ENCODE peak calls at places on chromosomes 16 and 17, in five cellular contexts. G is mammary epithelial cell, Y is SK-N-SH, E is fibroblast of lung, L is Karpas-422. A is an unnamed sample.

GRCh38 chr16:30095166-30096078 is 591 bp downstream of the YPEL3 start:
- DNase-seq in G (no peak), Y (no peak), E (no peak), L (peak; percentile 52), A (peak; percentile 13)

GRCh38 chr17:80663783-80664206 is 119.2 kb downstream of the RPTOR start:
- DNase-seq in G (no peak), Y (no peak), E (peak; percentile 45), L (no peak), A (no peak)

GRCh38 chr17:58351710-58352017 is 337 bp downstream of the SUPT4H1 start:
- DNase-seq in G (no peak), Y (no peak), E (no peak), L (no peak), A (no peak)

GRCh38 chr16:1825864-1826690 is 548 bp downstream of the HAGH start:
- DNase-seq in G (peak; percentile 65), Y (peak; percentile 75), E (peak; percentile 58), L (peak; percentile 85), A (peak; percentile 91)

GRCh38 chr16:59848314-59848713 is 1114.2 kb upstream of the GOT2 start:
- DNase-seq in G (no peak), Y (no peak), E (peak; percentile 48), L (no peak), A (no peak)

GRCh38 chr16:78493573-78493972 is 394.1 kb downstream of the WWOX start:
- DNase-seq in G (no peak), Y (no peak), E (no peak), L (no peak), A (no peak)

GRCh38 chr17:50865060-50865867 is 890 bp downstream of the TOB1 start:
- DNase-seq in G (peak; percentile 58), Y (peak; percentile 72), E (peak; percentile 58), L (peak; percentile 77), A (peak; percentile 82)

GRCh38 chr17:4956493-4957061 is 5.7 kb downstream of the ENO3 start:
- DNase-seq in G (no peak), Y (no peak), E (no peak), L (no peak), A (peak; percentile 52)

GRCh38 chr17:17175917-17176316 is 30.2 kb downstream of the PLD6 start:
- DNase-seq in G (no peak), Y (no peak), E (no peak), L (no peak), A (no peak)

GRCh38 chr16:89958068-89958467 is 9.5 kb downstream of the DEF8 start:
- DNase-seq in G (no peak), Y (peak; percentile 93), E (peak; percentile 15), L (peak; percentile 82), A (peak; percentile 58)

GRCh38 chr17:77893144-77894044 is 65.1 kb upstream of the TNRC6C start:
- DNase-seq in G (no peak), Y (no peak), E (no peak), L (peak; percentile 61), A (no peak)

GRCh38 chr16:35149550-35149949 is 1690.1 kb downstream of the TP53TG3F start:
- DNase-seq in G (no peak), Y (no peak), E (no peak), L (no peak), A (no peak)

GRCh38 chr16:35154627-35155026 is 1695.2 kb downstream of the TP53TG3F start:
- DNase-seq in G (no peak), Y (no peak), E (no peak), L (no peak), A (no peak)

GRCh38 chr16:35150805-35151312 is 1691.4 kb downstream of the TP53TG3F start:
- DNase-seq in G (no peak), Y (no peak), E (no peak), L (no peak), A (no peak)

GRCh38 chr16:35148748-35149147 is 1689.3 kb downstream of the TP53TG3F start:
- DNase-seq in G (no peak), Y (no peak), E (no peak), L (no peak), A (no peak)

GRCh38 chr16:35152067-35152627 is 1692.7 kb downstream of the TP53TG3F start:
- DNase-seq in G (no peak), Y (no peak), E (no peak), L (no peak), A (no peak)
- H3K9me3 ChIP-seq in G (peaks cover 20% of the 10 kb centered on the region), Y (no peaks in the 10 kb centered on the region), E (no peaks in the 10 kb centered on the region), L (peaks cover 53% of the 10 kb centered on the region), A (peaks cover 8% of the 10 kb centered on the region)

GRCh38 chr17:3915642-3916012 is 638 bp downstream of the P2RX1 start:
- DNase-seq in G (no peak), Y (no peak), E (no peak), L (no peak), A (no peak)
- H3K9ac ChIP-seq in G (no peak overlapping the region), Y (no peak overlapping the region), E (no peak overlapping the region), L (no peak overlapping the region), A (no peak overlapping the region)

GRCh38 chr16:35510701-35511100 is 2051.3 kb downstream of the TP53TG3F start:
- DNase-seq in G (no peak), Y (no peak), E (no peak), L (no peak), A (no peak)

GRCh38 chr16:35506018-35506897 is 2046.8 kb downstream of the TP53TG3F start:
- DNase-seq in G (no peak), Y (peak; percentile 96), E (no peak), L (no peak), A (no peak)

GRCh38 chr16:35506898-35507194 is 2047.4 kb downstream of the TP53TG3F start:
- DNase-seq in G (no peak), Y (peak; percentile 63), E (no peak), L (no peak), A (no peak)
- H3K9me3 ChIP-seq in G (peaks cover 20% of the 10 kb centered on the region), Y (no peaks in the 10 kb centered on the region), E (peaks cover 2% of the 10 kb centered on the region), L (peaks cover 16% of the 10 kb centered on the region), A (peaks cover 33% of the 10 kb centered on the region)

GRCh38 chr16:55154261-55154660 is 169.7 kb upstream of the IRX6 start:
- DNase-seq in G (no peak), Y (no peak), E (no peak), L (no peak), A (no peak)
- H3K9ac ChIP-seq in G (no peak overlapping the region), Y (no peak overlapping the region), E (no peak overlapping the region), L (no peak overlapping the region), A (no peak overlapping the region)

GRCh38 chr16:75745823-75746222 is 19.5 kb upstream of the CPHXL start:
- DNase-seq in G (no peak), Y (no peak), E (no peak), L (peak; percentile 26), A (no peak)

GRCh38 chr16:75745242-75745641 is 19.0 kb upstream of the CPHXL start:
- DNase-seq in G (no peak), Y (no peak), E (no peak), L (peak; percentile 38), A (no peak)

DNA sequence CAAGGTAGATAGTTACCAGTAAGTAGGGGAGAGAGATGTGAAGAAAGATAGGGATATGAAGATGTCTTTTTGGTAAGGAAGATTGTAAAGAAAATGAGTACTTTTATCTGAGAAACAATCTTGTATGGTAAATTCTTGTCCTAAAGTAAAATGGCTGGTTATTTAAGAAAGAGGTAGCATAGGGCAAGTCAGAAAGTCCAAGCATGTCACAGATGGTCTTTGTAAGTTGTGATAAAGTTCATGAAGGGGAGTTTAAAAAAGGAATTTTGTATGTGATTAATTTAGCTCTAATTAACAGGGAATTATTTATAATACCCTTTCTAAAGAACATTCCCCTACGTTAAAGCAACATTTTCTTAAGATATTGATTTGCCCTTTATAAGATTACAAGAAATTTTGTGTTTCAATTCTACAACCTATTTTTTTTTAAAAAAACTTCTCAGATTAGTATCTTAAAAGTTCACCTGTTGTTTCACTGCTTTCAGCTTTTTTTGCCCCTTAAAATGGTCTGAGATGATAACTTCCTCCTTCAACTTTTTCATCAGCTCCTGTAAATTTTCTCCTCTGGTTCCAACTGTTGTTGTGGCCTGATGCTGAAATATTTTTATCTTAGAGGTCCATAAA is 16.2 kb upstream of the CPHXL start:
- DNase-seq in G (no peak), Y (no peak), E (no peak), L (peak; percentile 50), A (peak; percentile 39)
- H3K9me3 ChIP-seq in G (peaks cover 5% of the 10 kb centered on the region), Y (peaks cover 12% of the 10 kb centered on the region), E (no peaks in the 10 kb centered on the region), L (peaks cover 28% of the 10 kb centered on the region), A (peaks cover 30% of the 10 kb centered on the region)

A was measured in neural progenitor cell.